ENCODE peak calls at places on chromosome 7, in seven cellular contexts. J is NCI-H510A treated with DMSO at 0.1 percent for 48 hours, Z is EH, R is bronchial epithelial cell, O is Calu3, H is islet precursor cell, C is AG04450. B is an unnamed sample.

GRCh38 chr7:30750574-30751256 is 1.2 kb upstream of the INMT start:
- DNase-seq in O (no peak), J (peak), C (peak), H (peak), R (no peak), Z (peak), B (no peak)

GRCh38 chr7:116528008-116528789 is 3.4 kb downstream of the CAV1 start:
- DNase-seq in J (no peak), Z (peak), H (peak), O (no peak), R (peak), C (peak), B (no peak)

GRCh38 chr7:129535896-129536295 is 33.6 kb downstream of the SMKR1 start:
- DNase-seq in O (no peak), J (no peak), C (no peak), Z (no peak), R (no peak), H (no peak), B (no peak)

GRCh38 chr7:79459381-79459780 is 5.9 kb upstream of the MAGI2 start:
- DNase-seq in C (no peak), Z (peak), J (no peak), H (no peak), R (no peak), O (no peak), B (no peak)

GRCh38 chr7:17534348-17534747 is 235.9 kb downstream of the AHR start:
- DNase-seq in Z (no peak), O (no peak), R (no peak), H (no peak), C (no peak), J (no peak), B (no peak)

GRCh38 chr7:121305109-121305508 is 23.7 kb upstream of the WNT16 start:
- DNase-seq in Z (peak), O (no peak), R (no peak), C (no peak), J (no peak), H (no peak), B (no peak)

GRCh38 chr7:51022821-51023220 is 240.1 kb upstream of the GRB10 start:
- DNase-seq in J (no peak), Z (no peak), R (no peak), H (peak), C (no peak), O (no peak), B (no peak)

GRCh38 chr7:80869821-80870751 is 48.8 kb downstream of the SEMA3C start:
- DNase-seq in C (no peak), H (no peak), O (peak), R (no peak), J (no peak), Z (no peak), B (no peak)

GRCh38 chr7:2928256-2928612 is 84.1 kb upstream of the GNA12 start:
- DNase-seq in J (no peak), C (no peak), O (no peak), Z (no peak), H (peak), R (no peak), B (no peak)

GRCh38 chr7:4208586-4208985 is 473.5 kb upstream of the FOXK1 start:
- DNase-seq in H (no peak), J (no peak), Z (no peak), O (no peak), R (no peak), C (no peak), B (no peak)

GRCh38 chr7:27547401-27547800 is 115.3 kb downstream of the HIBADH start:
- DNase-seq in H (no peak), Z (peak), C (peak), R (no peak), J (no peak), O (no peak), B (no peak)

GRCh38 chr7:36400606-36401005 is 10.9 kb downstream of the ANLN start:
- DNase-seq in H (no peak), Z (peak), J (no peak), R (no peak), C (no peak), O (no peak), B (no peak)

GRCh38 chr7:55509322-55509721 is 63.0 kb downstream of the VOPP1 start:
- DNase-seq in Z (peak), C (peak), H (no peak), R (no peak), O (no peak), J (no peak), B (no peak)

GRCh38 chr7:83594076-83594475 is 54.9 kb downstream of the SEMA3E start:
- DNase-seq in Z (no peak), R (no peak), H (no peak), O (no peak), C (no peak), J (peak), B (no peak)

GRCh38 chr7:127437241-127437640 is 44.7 kb upstream of the ZNF800 start:
- DNase-seq in R (no peak), J (no peak), H (no peak), O (no peak), C (no peak), Z (peak), B (no peak)

GRCh38 chr7:106626376-106627293 is 34.3 kb downstream of the CCDC71L start:
- DNase-seq in J (peak), O (peak), H (peak), R (peak), Z (no peak), C (no peak), B (no peak)

GRCh38 chr7:96671854-96672253 is 37.8 kb downstream of the SEM1 start:
- DNase-seq in J (no peak), H (no peak), O (no peak), C (no peak), R (no peak), Z (no peak), B (no peak)

GRCh38 chr7:107667341-107667740 is 6.7 kb downstream of the SLC26A4 start:
- DNase-seq in O (no peak), H (no peak), Z (no peak), J (no peak), C (no peak), R (no peak), B (no peak)

GRCh38 chr7:104983620-104984539 is 30.1 kb upstream of the KMT2E start:
- DNase-seq in Z (peak), R (peak), H (peak), O (peak), J (peak), C (no peak), B (peak)

GRCh38 chr7:4665661-4666060 is 16.4 kb upstream of the FOXK1 start:
- DNase-seq in R (peak), Z (peak), J (no peak), O (no peak), C (peak), H (no peak), B (no peak)

GRCh38 chr7:118224521-118224920 is at the start of gene ANKRD7:
- DNase-seq in R (no peak), C (no peak), J (no peak), Z (no peak), H (no peak), O (no peak), B (no peak)

GRCh38 chr7:118104812-118105441 is 79.0 kb upstream of the LSM8 start:
- DNase-seq in O (no peak), H (no peak), J (peak), C (no peak), R (peak), Z (peak), B (no peak)

GRCh38 chr7:6691609-6692106 is 15.1 kb downstream of the ZNF12 start:
- DNase-seq in H (no peak), Z (peak), C (no peak), O (no peak), R (peak), J (no peak), B (no peak)

GRCh38 chr7:154304740-154305679 is 252.8 kb downstream of the DPP6 start:
- DNase-seq in J (no peak), R (no peak), H (no peak), Z (no peak), O (no peak), C (no peak), B (peak)

GRCh38 chr7:50068850-50069551 is 24.0 kb downstream of the ZPBP start:
- DNase-seq in O (peak), H (peak), Z (peak), J (peak), R (peak), C (no peak), B (no peak)

GRCh38 chr7:43110790-43111362 is 1.6 kb upstream of the HECW1 start:
- DNase-seq in H (no peak), Z (no peak), C (no peak), J (no peak), O (no peak), R (no peak), B (no peak)

GRCh38 chr7:37818023-37818422 is 30.4 kb upstream of the NME8 start:
- DNase-seq in J (no peak), R (peak), H (no peak), O (no peak), Z (no peak), C (no peak), B (no peak)

GRCh38 chr7:113907617-113908016 is 11.2 kb downstream of the PPP1R3A start:
- DNase-seq in Z (no peak), J (no peak), H (no peak), R (no peak), O (no peak), C (no peak), B (no peak)